ENCODE peak calls at places on chromosomes 1 and 21, in eight cellular contexts. Q, R, V, O, E, N, X and K are unnamed samples. For H3K36me3, the result is how much of the 10 kb centered on the place peaks cover.

GRCh38 chr1:232998138-232998537 is 47.7 kb downstream of the NTPCR start:
- DNase-seq in Q (no peak), R (no peak), V (no peak), O (no peak), E (no peak), N (no peak), X (no peak), K (no peak)

GRCh38 chr1:53582211-53583020 is 123.2 kb downstream of the DMRTB1 start:
- DNase-seq in Q (no peak), R (no peak), V (peak), O (no peak), E (no peak), N (no peak), X (no peak), K (no peak)

GRCh38 chr1:154534263-154534844 is 24.1 kb downstream of the UBE2Q1 start:
- DNase-seq in Q (peak), R (no peak), V (no peak), O (no peak), E (peak), N (peak), X (no peak), K (peak)

GRCh38 chr1:211910917-211911485 is 80.4 kb upstream of the LPGAT1 start:
- DNase-seq in Q (no peak), R (no peak), V (no peak), O (no peak), E (peak), N (no peak), X (no peak), K (peak)

GRCh38 chr1:94334764-94335163 is 83.4 kb upstream of the ABCD3 start:
- DNase-seq in Q (no peak), R (no peak), V (no peak), O (no peak), E (peak), N (no peak), X (no peak), K (no peak)

GRCh38 chr1:53735261-53735660 is 3.7 kb downstream of the GLIS1 start:
- DNase-seq in Q (no peak), R (no peak), V (no peak), O (no peak), E (peak), N (no peak), X (no peak), K (no peak)

GRCh38 chr1:155007253-155007828 is 4.7 kb downstream of the ZBTB7B start:
- DNase-seq in Q (no peak), R (no peak), V (no peak), O (peak), E (no peak), N (no peak), X (no peak), K (peak)

GRCh38 chr1:65812065-65812464 is 19.4 kb downstream of the PDE4B start:
- DNase-seq in Q (no peak), R (peak), V (no peak), O (peak), E (peak), N (peak), X (peak), K (peak)

GRCh38 chr1:186094170-186094569 is 280.9 kb downstream of the TPR start:
- DNase-seq in Q (no peak), R (no peak), V (no peak), O (no peak), E (peak), N (peak), X (peak), K (no peak)

GRCh38 chr1:230861970-230862595 is 6.2 kb downstream of the C1orf198 start:
- DNase-seq in Q (no peak), R (no peak), V (no peak), O (no peak), E (no peak), N (no peak), X (peak), K (no peak)

GRCh38 chr1:207669469-207670111 is 24.7 kb downstream of the CR1L start:
- DNase-seq in Q (no peak), R (no peak), V (no peak), O (no peak), E (no peak), N (no peak), X (no peak), K (no peak)
- H3K4me3 ChIP-seq in Q (no peak), R (no peak), V (no peak), O (no peak), E (no peak), N (no peak), X (no peak), K (no peak)

DNA sequence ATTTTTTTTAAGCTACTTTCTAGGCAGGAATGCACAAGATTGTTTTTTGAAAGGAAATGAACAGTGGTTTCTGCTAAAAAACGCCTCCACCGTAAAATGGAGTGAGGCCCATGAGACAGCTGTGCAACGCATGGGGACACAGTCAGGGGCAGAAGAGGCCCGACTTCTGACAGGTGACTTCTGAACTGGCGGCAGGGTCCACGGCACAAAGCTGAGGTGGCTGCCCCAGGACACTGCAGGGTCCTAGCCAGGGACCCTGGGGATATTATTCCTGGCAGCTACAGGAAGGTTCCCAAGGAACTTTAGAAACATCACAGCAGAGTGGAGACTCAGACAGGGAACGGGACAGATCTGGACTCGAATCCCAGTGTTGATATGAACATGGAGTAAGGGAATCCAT is 75.1 kb downstream of the SIM2 start:
- DNase-seq in Q (no peak), R (no peak), V (no peak), O (no peak), E (no peak), N (no peak), X (no peak), K (no peak)
- H3K36me3 ChIP-seq in Q (under half), R (under half), V (under half), O (under half), E (under half), N (under half), X (under half), K (under half)

GRCh38 chr1:175269151-175269550 is 76.6 kb upstream of the KIAA0040 start:
- DNase-seq in Q (no peak), R (no peak), V (no peak), O (no peak), E (no peak), N (no peak), X (no peak), K (no peak)
- H3K4me3 ChIP-seq in Q (no peak), R (no peak), V (no peak), O (no peak), E (no peak), N (no peak), X (no peak), K (no peak)

GRCh38 chr1:156667610-156667967 is 9.6 kb downstream of the NES start:
- DNase-seq in Q (no peak), R (no peak), V (peak), O (peak), E (peak), N (peak), X (peak), K (no peak)
- H3K36me3 ChIP-seq in Q (under half), R (under half), V (under half), O (under half), E (under half), N (under half), X (under half), K (under half)

GRCh38 chr1:62723841-62724240 is 35.7 kb upstream of the DOCK7 start:
- DNase-seq in Q (no peak), R (no peak), V (no peak), O (no peak), E (no peak), N (no peak), X (no peak), K (no peak)

GRCh38 chr1:62725255-62725654 is 37.1 kb upstream of the DOCK7 start:
- DNase-seq in Q (no peak), R (no peak), V (no peak), O (no peak), E (peak), N (peak), X (no peak), K (peak)

GRCh38 chr1:62724430-62724829 is 36.2 kb upstream of the DOCK7 start:
- DNase-seq in Q (no peak), R (no peak), V (no peak), O (no peak), E (no peak), N (no peak), X (no peak), K (no peak)

GRCh38 chr1:62720946-62721554 is 32.9 kb upstream of the DOCK7 start:
- DNase-seq in Q (no peak), R (no peak), V (no peak), O (peak), E (peak), N (peak), X (no peak), K (no peak)

GRCh38 chr1:62722796-62723195 is 34.6 kb upstream of the DOCK7 start:
- DNase-seq in Q (no peak), R (no peak), V (no peak), O (no peak), E (no peak), N (no peak), X (no peak), K (no peak)
- H3K4me3 ChIP-seq in Q (no peak), R (no peak), V (no peak), O (no peak), E (no peak), N (no peak), X (no peak), K (no peak)

GRCh38 chr1:26745191-26745590 is 42.6 kb upstream of the PIGV start:
- DNase-seq in Q (no peak), R (no peak), V (no peak), O (no peak), E (peak), N (peak), X (no peak), K (no peak)

GRCh38 chr1:26747048-26747447 is 40.7 kb upstream of the PIGV start:
- DNase-seq in Q (no peak), R (no peak), V (no peak), O (no peak), E (no peak), N (no peak), X (no peak), K (no peak)

GRCh38 chr1:26748351-26748750 is 39.4 kb upstream of the PIGV start:
- DNase-seq in Q (no peak), R (no peak), V (no peak), O (no peak), E (no peak), N (no peak), X (no peak), K (no peak)

GRCh38 chr1:26752519-26752918 is 35.2 kb upstream of the PIGV start:
- DNase-seq in Q (no peak), R (no peak), V (no peak), O (peak), E (no peak), N (no peak), X (no peak), K (no peak)

DNA sequence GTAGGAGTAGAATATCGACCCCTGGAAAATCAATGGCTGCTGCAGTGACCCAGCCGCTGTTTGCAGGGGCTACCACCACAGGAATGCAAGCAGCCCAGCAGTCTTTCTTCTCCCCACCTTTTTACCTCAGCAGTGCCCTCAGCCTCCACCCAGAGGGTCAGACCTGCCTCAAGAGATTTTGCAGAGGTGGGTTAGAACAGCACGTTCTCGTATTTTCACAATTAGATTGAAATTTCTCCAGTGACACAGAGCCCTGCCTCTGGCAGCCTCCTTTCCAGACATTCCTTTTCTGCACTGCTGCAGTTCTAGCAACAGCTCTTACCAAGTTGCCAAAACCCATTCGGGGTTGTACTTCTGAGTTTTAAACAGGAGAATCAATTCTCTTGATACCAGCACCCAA is 38.3 kb upstream of the PIGV start:
- DNase-seq in Q (no peak), R (no peak), V (no peak), O (no peak), E (no peak), N (no peak), X (no peak), K (no peak)
- H3K36me3 ChIP-seq in Q (half or more), R (under half), V (under half), O (half or more), E (under half), N (under half), X (under half), K (half or more)

GRCh38 chr1:160129558-160129957 is 14.0 kb downstream of the ATP1A2 start:
- DNase-seq in Q (no peak), R (no peak), V (no peak), O (no peak), E (no peak), N (no peak), X (no peak), K (no peak)
- H3K4me3 ChIP-seq in Q (no peak), R (no peak), V (no peak), O (no peak), E (no peak), N (no peak), X (no peak), K (no peak)

DNA sequence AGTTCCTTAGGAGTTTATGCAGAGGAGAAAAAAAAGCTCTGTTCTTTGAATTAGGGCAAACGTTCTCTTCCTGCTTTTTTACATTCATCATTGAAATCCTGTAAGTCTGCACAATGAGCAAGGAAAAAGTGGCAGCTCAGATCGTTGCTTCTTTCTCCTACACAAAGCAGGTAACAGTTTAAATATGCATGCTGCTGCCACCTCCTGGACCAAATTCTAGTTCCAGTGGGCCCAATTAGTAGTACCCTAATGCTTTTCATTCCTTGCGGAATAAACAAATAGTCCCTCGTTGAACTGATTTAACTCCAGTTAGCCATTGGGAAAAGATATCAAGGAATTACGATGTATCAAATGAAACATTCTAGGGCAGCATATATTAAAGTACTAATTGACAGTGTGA is 20.1 kb downstream of the YTHDF2 start:
- DNase-seq in Q (no peak), R (no peak), V (no peak), O (no peak), E (no peak), N (peak), X (no peak), K (no peak)
- H3K36me3 ChIP-seq in Q (half or more), R (under half), V (under half), O (half or more), E (under half), N (under half), X (under half), K (half or more)